ENCODE peak calls at places on chromosomes 12 and 14, in five cellular contexts. I, J, C, D and Z are unnamed samples.

GRCh38 chr14:60618200-60618599 is 31.1 kb downstream of the SIX1 start:
- DNase-seq in C (no peak), D (no peak), I (no peak), J (no peak), Z (no peak)

GRCh38 chr14:60760648-60761364 is 26.2 kb downstream of the MNAT1 start:
- DNase-seq in D (peak; percentile 87), I (peak; percentile 89), C (no peak), J (no peak), Z (no peak)

GRCh38 chr12:34395056-34396005 is 373.0 kb downstream of the ALG10 start:
- DNase-seq in I (no peak), C (no peak), J (no peak), D (no peak), Z (no peak)

GRCh38 chr14:105196228-105196960 is 15.3 kb upstream of the NUDT14 start:
- DNase-seq in C (no peak), J (no peak), I (peak; percentile 79), D (no peak), Z (no peak)

GRCh38 chr12:58967551-58967950 is 47.2 kb upstream of the LRIG3 start:
- DNase-seq in C (peak; percentile 58), D (no peak), I (no peak), J (peak; percentile 21), Z (peak; percentile 26)

GRCh38 chr12:75750950-75751349 is 239.5 kb upstream of the KRR1 start:
- DNase-seq in D (no peak), I (no peak), C (peak; percentile 79), J (peak; percentile 90), Z (peak; percentile 98)

GRCh38 chr12:64780531-64781373 is 21.5 kb upstream of the GNS start:
- DNase-seq in J (no peak), D (peak; percentile 24), I (peak; percentile 66), C (peak; percentile 40), Z (peak; percentile 4)

GRCh38 chr12:127550271-127550670 is 716.7 kb upstream of the TMEM132C start:
- DNase-seq in I (no peak), J (peak; percentile 91), C (peak; percentile 82), D (peak; percentile 50), Z (peak; percentile 93)

GRCh38 chr12:19643635-19644034 is 204.3 kb downstream of the AEBP2 start:
- DNase-seq in I (peak; percentile 94), D (peak; percentile 48), C (peak; percentile 71), J (peak; percentile 52), Z (peak; percentile 59)

GRCh38 chr14:76902591-76902990 is 76.4 kb downstream of the LRRC74A start:
- DNase-seq in D (no peak), C (no peak), I (no peak), J (no peak), Z (no peak)

GRCh38 chr14:76939015-76939742 is 89.3 kb downstream of the IRF2BPL start:
- DNase-seq in C (no peak), D (no peak), J (no peak), I (no peak), Z (no peak)

GRCh38 chr14:57871487-57872080 is 5.7 kb upstream of the SLC35F4 start:
- DNase-seq in I (peak; percentile 77), C (peak; percentile 86), J (peak; percentile 52), D (peak; percentile 33), Z (peak; percentile 32)

GRCh38 chr14:51872396-51872795 is 12.0 kb downstream of the GNG2 start:
- DNase-seq in C (no peak), D (no peak), J (no peak), I (no peak), Z (no peak)

GRCh38 chr12:8037947-8038346 is 5.4 kb downstream of the FOXJ2 start:
- DNase-seq in C (no peak), D (peak; percentile 32), I (peak; percentile 48), J (no peak), Z (no peak)

GRCh38 chr14:99524091-99524661 is 43.0 kb downstream of the CCNK start:
- DNase-seq in C (no peak), J (peak; percentile 56), I (no peak), D (no peak), Z (peak; percentile 60)

GRCh38 chr14:73723799-73724621 is 9.8 kb upstream of the PNMA1 start:
- DNase-seq in D (peak; percentile 82), C (peak; percentile 98), J (peak; percentile 95), I (peak; percentile 35), Z (peak; percentile 99)

GRCh38 chr12:6943719-6944380 is at the start of the genes C12orf57 and RNU7-1:
- DNase-seq in J (peak; percentile 84), D (peak; percentile 99), C (peak; percentile 90), I (peak; percentile 91), Z (peak; percentile 90)

GRCh38 chr12:12376636-12377448 is 20.0 kb downstream of the BORCS5 start:
- DNase-seq in C (peak; percentile 84), D (peak; percentile 68), I (peak; percentile 92), J (peak; percentile 59), Z (peak; percentile 73)

GRCh38 chr12:132153501-132154340 is 9.5 kb downstream of the NOC4L start:
- DNase-seq in D (peak; percentile 39), J (peak; percentile 25), C (peak; percentile 88), I (peak; percentile 93), Z (peak; percentile 71)

GRCh38 chr12:104466694-104467345 is 10.1 kb downstream of the CHST11 start:
- DNase-seq in D (no peak), I (no peak), C (no peak), J (no peak), Z (no peak)

GRCh38 chr12:116528067-116528466 is 31.1 kb upstream of the MAP1LC3B2 start:
- DNase-seq in J (peak; percentile 82), D (peak; percentile 87), I (no peak), C (peak; percentile 70), Z (peak; percentile 85)

GRCh38 chr12:107027304-107028053 is 40.5 kb upstream of the MTERF2 start:
- DNase-seq in C (peak; percentile 97), J (peak; percentile 96), I (no peak), D (peak; percentile 91), Z (peak; percentile 96)

GRCh38 chr12:76144253-76144564 is 59.7 kb upstream of the NAP1L1 start:
- DNase-seq in D (no peak), I (no peak), J (no peak), C (peak; percentile 15), Z (peak; percentile 38)

GRCh38 chr14:99716091-99716849 is 32.2 kb downstream of the CYP46A1 start:
- DNase-seq in I (no peak), C (no peak), D (no peak), J (no peak), Z (no peak)

GRCh38 chr14:61260939-61261776 is 20.0 kb downstream of the TMEM30B start:
- DNase-seq in J (peak; percentile 80), C (peak; percentile 93), D (peak; percentile 16), I (no peak), Z (peak; percentile 85)

GRCh38 chr14:61475316-61475715 is 153.9 kb downstream of the PRKCH start:
- DNase-seq in I (peak; percentile 88), J (peak; percentile 50), D (peak; percentile 62), C (peak; percentile 88), Z (peak; percentile 90)

GRCh38 chr12:75738486-75738885 is 227.1 kb upstream of the KRR1 start:
- DNase-seq in C (peak; percentile 51), I (no peak), J (peak; percentile 75), D (no peak), Z (no peak)

GRCh38 chr12:57611116-57611809 is at the start of gene ARHGEF25:
- DNase-seq in I (peak; percentile 81), C (peak; percentile 77), D (no peak), J (no peak), Z (peak; percentile 66)

GRCh38 chr14:24416254-24416931 is 13.1 kb downstream of the CBLN3 start:
- DNase-seq in C (no peak), J (no peak), D (no peak), I (no peak), Z (no peak)

GRCh38 chr12:62319058-62319457 is 58.9 kb downstream of the USP15 start:
- DNase-seq in D (no peak), J (no peak), I (no peak), C (no peak), Z (no peak)

DNA sequence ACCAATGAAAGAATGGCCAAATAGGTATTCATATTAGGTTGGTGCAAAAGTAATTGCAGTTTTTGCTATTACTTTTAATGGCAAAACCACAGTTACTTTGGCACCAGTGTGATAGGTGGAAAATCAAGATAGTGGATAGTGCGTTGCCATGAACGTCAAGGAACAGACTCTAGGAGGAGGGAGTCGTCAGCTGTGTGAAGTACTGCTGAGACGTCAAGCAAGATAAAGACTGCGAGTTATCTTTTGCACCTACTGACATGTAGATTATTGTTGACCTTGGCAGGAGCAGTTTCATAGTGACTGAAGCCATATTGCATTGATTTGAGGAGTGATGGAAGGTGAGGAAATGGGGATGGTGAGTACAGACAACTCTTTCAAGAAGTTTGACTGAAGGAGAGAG is 8.3 kb downstream of the YLPM1 start:
- DNase-seq in I (no peak), C (no peak), J (no peak), D (no peak), Z (no peak)
- H3K79me2 ChIP-seq in I (peaks cover 99% of the 10 kb centered on the region), C (peaks cover 100% of the 10 kb centered on the region), J (peaks cover 90% of the 10 kb centered on the region), D (peaks cover 92% of the 10 kb centered on the region), Z (peaks cover 66% of the 10 kb centered on the region)

DNA sequence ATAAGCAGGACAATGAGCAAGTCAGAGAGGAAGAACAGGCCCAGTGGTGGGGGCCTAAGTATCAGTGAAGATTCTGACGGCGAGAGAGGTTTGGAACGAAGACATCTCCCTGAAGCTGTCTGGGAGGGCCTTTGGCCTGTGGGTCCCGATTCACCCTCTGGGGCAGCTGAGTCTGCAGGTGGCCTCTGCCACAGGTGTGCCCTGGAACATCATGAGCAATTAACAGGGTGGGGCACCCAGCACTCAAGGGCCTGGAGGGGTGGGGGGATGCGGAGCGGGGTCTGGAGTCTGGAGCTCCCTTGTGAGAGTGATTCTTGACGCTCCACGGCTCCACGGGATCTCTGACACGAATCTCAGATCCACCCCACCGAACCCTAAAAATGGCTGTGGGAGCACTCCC is 8.3 kb downstream of the ITPK1 start:
- DNase-seq in I (no peak), J (no peak), C (no peak), D (no peak), Z (no peak)
- H3K79me2 ChIP-seq in I (peaks cover 100% of the 10 kb centered on the region), J (peaks cover 19% of the 10 kb centered on the region), C (peaks cover 83% of the 10 kb centered on the region), D (peaks cover 98% of the 10 kb centered on the region), Z (no peaks in the 10 kb centered on the region)

GRCh38 chr14:66642264-66642663 is 134.3 kb downstream of the GPHN start:
- DNase-seq in I (no peak), J (no peak), D (no peak), C (no peak), Z (no peak)
- H3K79me2 ChIP-seq in I (peaks cover 9% of the 10 kb centered on the region), J (no peaks in the 10 kb centered on the region), D (peaks cover 53% of the 10 kb centered on the region), C (no peaks in the 10 kb centered on the region), Z (no peaks in the 10 kb centered on the region)

GRCh38 chr12:94817695-94818075 is 167.3 kb upstream of the TMCC3 start:
- DNase-seq in I (no peak), J (no peak), C (no peak), D (no peak), Z (no peak)

GRCh38 chr12:94815958-94816357 is 165.6 kb upstream of the TMCC3 start:
- DNase-seq in I (peak; percentile 96), D (no peak), J (no peak), C (no peak), Z (no peak)

GRCh38 chr12:94813314-94813713 is 163.0 kb upstream of the TMCC3 start:
- DNase-seq in D (no peak), C (peak; percentile 29), J (no peak), I (peak; percentile 28), Z (peak; percentile 17)

GRCh38 chr12:94812345-94812744 is 162.0 kb upstream of the TMCC3 start:
- DNase-seq in I (no peak), C (no peak), D (no peak), J (peak; percentile 16), Z (peak; percentile 18)

DNA sequence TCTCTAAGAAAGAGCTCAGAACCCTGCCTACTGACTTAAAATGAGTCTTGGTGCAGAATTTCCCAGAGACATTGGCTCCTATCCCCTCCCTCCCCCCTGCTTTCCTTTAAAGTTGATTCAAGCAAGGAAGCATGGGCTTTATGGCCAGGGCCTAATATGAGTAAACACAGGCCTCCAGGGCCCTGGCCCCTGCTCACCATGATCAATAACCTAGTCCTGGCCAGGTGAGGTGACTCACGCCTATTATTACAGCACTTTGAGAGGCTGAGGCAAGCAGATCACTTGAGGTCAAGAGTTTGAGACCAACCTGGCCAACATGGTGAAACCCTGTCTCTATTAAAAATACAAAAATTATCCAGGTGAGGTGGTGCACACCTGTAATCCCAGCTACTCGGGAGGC is 165.1 kb upstream of the TMCC3 start:
- DNase-seq in J (no peak), I (no peak), C (no peak), D (no peak), Z (no peak)
- H3K79me2 ChIP-seq in J (no peaks in the 10 kb centered on the region), I (no peaks in the 10 kb centered on the region), C (no peaks in the 10 kb centered on the region), D (no peaks in the 10 kb centered on the region), Z (no peaks in the 10 kb centered on the region)